ENCODE peak calls at places on chromosome 14, in four cellular contexts. D is fibroblast of mammary gland, R is stomach, V is left lung. G is an unnamed sample.

GRCh38 chr14:86430807-86431206 is 900.9 kb downstream of the FLRT2 start:
- DNase-seq in D (no peak), R (no peak), V (no peak), G (no peak)

GRCh38 chr14:56858422-56858821 is 48.1 kb upstream of the OTX2 start:
- DNase-seq in D (no peak), R (no peak), V (no peak), G (no peak)

GRCh38 chr14:61178226-61179060 is 102.7 kb downstream of the TMEM30B start:
- DNase-seq in D (peak), R (no peak), V (no peak), G (peak)

GRCh38 chr14:21978184-21978998 is 304.8 kb upstream of the OR4E1 start:
- DNase-seq in D (peak), R (peak), V (no peak), G (peak)

GRCh38 chr14:75249251-75249957 is 29.2 kb upstream of the FOS start:
- DNase-seq in D (no peak), R (peak), V (no peak), G (peak)

GRCh38 chr14:85313801-85314207 is 216.1 kb upstream of the FLRT2 start:
- DNase-seq in D (no peak), R (no peak), V (no peak), G (no peak)

GRCh38 chr14:61525293-61526011 is 169.9 kb upstream of the HIF1A start:
- DNase-seq in D (peak), R (peak), V (peak), G (peak)

GRCh38 chr14:22753586-22753985 is 12.9 kb upstream of the OXA1L start:
- DNase-seq in D (peak), R (no peak), V (no peak), G (no peak)

GRCh38 chr14:59829941-59830734 is 40.4 kb downstream of the RTN1 start:
- DNase-seq in D (peak), R (no peak), V (no peak), G (no peak)

GRCh38 chr14:99320105-99320572 is 48.1 kb upstream of the BCL11B start:
- DNase-seq in D (peak), R (peak), V (peak), G (peak)

GRCh38 chr14:56821177-56821576 is 10.9 kb upstream of the OTX2 start:
- DNase-seq in D (no peak), R (no peak), V (no peak), G (no peak)

GRCh38 chr14:67680121-67680602 is 5.7 kb upstream of the VTI1B start:
- DNase-seq in D (peak), R (no peak), V (no peak), G (peak)

GRCh38 chr14:54554401-54554800 is 12.5 kb upstream of the SAMD4A start:
- DNase-seq in D (no peak), R (no peak), V (no peak), G (no peak)

GRCh38 chr14:68393178-68393763 is 399.6 kb downstream of the ZFP36L1 start:
- DNase-seq in D (no peak), R (no peak), V (no peak), G (no peak)

GRCh38 chr14:72451081-72451972 is 442.6 kb downstream of the DPF3 start:
- DNase-seq in D (no peak), R (no peak), V (no peak), G (peak)

GRCh38 chr14:55438066-55438683 is 2.2 kb downstream of the TBPL2 start:
- DNase-seq in D (peak), R (no peak), V (no peak), G (peak)

GRCh38 chr14:73452341-73453191 is 5.8 kb downstream of the NUMB start:
- DNase-seq in D (peak), R (no peak), V (no peak), G (peak)

GRCh38 chr14:60509438-60510253 is 700 bp downstream of the SIX6 start:
- DNase-seq in D (no peak), R (no peak), V (no peak), G (no peak)

GRCh38 chr14:20440465-20440864 is 4.5 kb upstream of the KLHL33 start:
- DNase-seq in D (no peak), R (no peak), V (no peak), G (no peak)

GRCh38 chr14:68787235-68787727 is 5.6 kb downstream of the ZFP36L1 start:
- DNase-seq in D (peak), R (peak), V (no peak), G (peak)

GRCh38 chr14:64234877-64235651 is 59.1 kb downstream of the ESR2 start:
- DNase-seq in D (peak), R (no peak), V (no peak), G (peak)

GRCh38 chr14:54784657-54785056 is 118.0 kb downstream of the GCH1 start:
- DNase-seq in D (no peak), R (no peak), V (no peak), G (no peak)

GRCh38 chr14:35949933-35950332 is 123.8 kb downstream of the BRMS1L start:
- DNase-seq in D (no peak), R (peak), V (no peak), G (no peak)

GRCh38 chr14:90530523-90530922 is 133.7 kb downstream of the CALM1 start:
- DNase-seq in D (no peak), R (no peak), V (no peak), G (no peak)

GRCh38 chr14:29521526-29522137 is 406.0 kb downstream of the PRKD1 start:
- DNase-seq in D (peak), R (no peak), V (no peak), G (peak)

GRCh38 chr14:55102141-55102547 is 26.9 kb upstream of the LGALS3 start:
- DNase-seq in D (peak), R (peak), V (peak), G (peak)

GRCh38 chr14:98564541-98564940 is 707.5 kb downstream of the BCL11B start:
- DNase-seq in D (no peak), R (no peak), V (no peak), G (peak)

GRCh38 chr14:37834275-37834674 is 238.8 kb downstream of the TTC6 start:
- DNase-seq in D (no peak), R (no peak), V (no peak), G (no peak)

GRCh38 chr14:37824936-37825698 is 229.7 kb downstream of the TTC6 start:
- DNase-seq in D (no peak), R (no peak), V (no peak), G (no peak)

GRCh38 chr14:37826869-37827268 is 231.4 kb downstream of the TTC6 start:
- DNase-seq in D (no peak), R (no peak), V (no peak), G (no peak)

DNA sequence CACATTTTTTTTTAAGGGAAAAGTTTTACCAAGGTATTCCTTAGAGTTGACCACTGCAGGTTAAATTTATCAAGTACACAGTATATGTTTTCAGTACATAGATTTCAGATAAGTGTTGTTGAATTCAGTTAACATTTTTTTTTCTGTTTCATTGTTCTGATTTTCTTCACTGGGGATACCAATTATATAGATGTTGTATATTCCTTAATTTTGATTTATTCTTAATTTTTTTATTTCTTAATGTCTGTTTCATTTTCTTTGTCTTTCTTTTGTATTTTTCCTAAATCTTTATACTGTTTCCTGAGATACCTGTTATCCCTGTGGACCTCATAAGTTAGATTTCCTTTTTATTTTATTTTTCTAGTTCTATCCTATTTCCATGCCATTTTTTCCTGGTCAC is 234.8 kb downstream of the TTC6 start:
- DNase-seq in D (no peak), R (no peak), V (no peak), G (no peak)
- TF ChIP-seq CTCF in D (no peak), R (no peak), V (no peak), G (no peak)

DNA sequence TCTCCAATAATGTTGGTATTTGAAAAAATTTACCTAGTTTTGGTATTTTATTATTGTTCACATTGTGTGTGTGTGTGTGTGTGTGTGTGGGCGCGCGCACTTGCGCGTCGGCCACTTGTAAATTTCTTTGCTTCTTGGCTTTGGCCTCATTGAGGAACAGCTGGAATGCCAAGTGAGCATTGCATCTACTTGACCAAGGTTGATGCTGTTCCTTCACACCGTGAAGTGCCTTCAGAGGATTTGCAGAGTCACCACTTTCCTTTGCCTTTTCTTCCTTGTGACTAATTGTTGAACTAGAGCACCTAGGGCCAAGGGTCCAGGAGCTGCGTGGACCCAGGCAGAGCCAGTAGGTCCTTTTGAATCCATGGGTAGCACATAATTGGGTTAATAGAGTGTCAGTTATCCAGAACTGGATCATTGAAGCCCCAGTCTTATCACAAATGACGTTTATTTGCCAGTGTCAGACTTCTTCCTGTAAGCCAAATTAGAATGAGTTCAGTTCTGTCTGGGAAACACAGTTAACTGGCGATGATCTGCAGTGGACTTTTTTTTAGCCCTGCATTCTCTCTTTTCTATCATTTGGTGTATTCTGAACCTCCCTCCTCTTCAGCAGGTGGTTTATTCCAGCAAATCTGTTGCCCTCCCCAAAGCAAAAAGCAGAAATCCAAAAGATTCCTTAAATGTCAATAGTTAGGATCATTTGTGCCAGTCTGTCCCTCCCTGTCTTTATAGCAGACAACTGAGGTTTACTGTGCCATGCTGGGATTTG is 2.6 kb downstream of the PPP2R5C start:
- DNase-seq in D (no peak), R (no peak), V (no peak), G (no peak)
- H3K4me3 ChIP-seq in D (no peak), R (no peak), V (no peak), G (no peak)

GRCh38 chr14:101888182-101888581 is 76.2 kb upstream of the DYNC1H1 start:
- DNase-seq in D (no peak), R (no peak), V (no peak), G (no peak)

GRCh38 chr14:101887219-101887618 is 77.2 kb upstream of the DYNC1H1 start:
- DNase-seq in D (no peak), R (no peak), V (no peak), G (no peak)

GRCh38 chr14:101889366-101889765 is 75.0 kb upstream of the DYNC1H1 start:
- DNase-seq in D (no peak), R (no peak), V (no peak), G (no peak)

GRCh38 chr14:101891471-101891870 is 72.9 kb upstream of the DYNC1H1 start:
- DNase-seq in D (no peak), R (no peak), V (no peak), G (no peak)

DNA sequence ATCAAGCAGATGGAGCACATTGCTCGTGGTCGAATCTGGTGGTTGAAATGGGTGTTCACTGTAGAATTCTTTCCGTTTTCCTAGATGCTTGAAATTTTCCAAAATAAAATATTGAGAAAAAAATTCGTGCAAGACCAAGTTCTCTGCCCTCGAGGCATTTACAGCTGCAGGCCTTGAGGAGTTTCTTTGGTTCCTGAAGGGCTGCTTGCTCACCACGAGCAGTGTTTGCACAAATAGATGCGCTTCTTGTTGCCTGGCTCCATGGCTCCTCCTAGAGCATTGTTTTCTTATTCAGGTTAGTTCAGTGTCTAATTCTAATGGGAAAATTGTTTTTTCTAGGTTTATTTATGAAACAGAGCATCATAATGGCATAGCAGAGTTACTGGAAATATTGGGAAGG is 74.5 kb upstream of the DYNC1H1 start:
- DNase-seq in D (peak), R (no peak), V (no peak), G (no peak)
- TF ChIP-seq CTCF in D (peak), R (no peak), V (no peak), G (peak)

GRCh38 chr14:77139022-77139421 is 2.6 kb downstream of the ZDHHC22 start:
- DNase-seq in D (no peak), R (no peak), V (no peak), G (no peak)
- H3K4me3 ChIP-seq in D (no peak), R (no peak), V (no peak), G (no peak)

DNA sequence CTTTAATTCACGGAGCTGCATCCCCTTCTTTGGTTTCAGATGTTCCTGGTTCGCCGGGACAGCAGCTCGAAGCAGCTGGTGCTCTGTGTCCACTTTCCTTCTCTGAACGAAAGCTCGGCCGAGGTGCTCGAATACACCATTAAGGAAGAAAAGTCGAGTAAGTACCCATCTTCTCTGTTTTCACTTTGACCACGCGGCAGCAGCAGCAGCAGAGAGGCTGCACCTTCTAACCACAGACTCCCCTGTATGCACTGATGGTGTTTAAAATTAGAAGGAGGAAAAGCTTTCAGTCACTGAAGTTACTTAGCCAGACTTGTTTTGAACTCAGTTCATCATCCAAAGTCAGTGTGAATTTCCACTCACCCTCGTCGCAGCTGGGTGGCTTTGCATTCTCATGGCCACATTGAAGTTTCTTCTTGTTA is 63.8 kb downstream of the RIN3 start:
- DNase-seq in D (no peak), R (no peak), V (no peak), G (no peak)
- TF ChIP-seq CTCF in D (no peak), R (no peak), V (no peak), G (no peak)

DNA sequence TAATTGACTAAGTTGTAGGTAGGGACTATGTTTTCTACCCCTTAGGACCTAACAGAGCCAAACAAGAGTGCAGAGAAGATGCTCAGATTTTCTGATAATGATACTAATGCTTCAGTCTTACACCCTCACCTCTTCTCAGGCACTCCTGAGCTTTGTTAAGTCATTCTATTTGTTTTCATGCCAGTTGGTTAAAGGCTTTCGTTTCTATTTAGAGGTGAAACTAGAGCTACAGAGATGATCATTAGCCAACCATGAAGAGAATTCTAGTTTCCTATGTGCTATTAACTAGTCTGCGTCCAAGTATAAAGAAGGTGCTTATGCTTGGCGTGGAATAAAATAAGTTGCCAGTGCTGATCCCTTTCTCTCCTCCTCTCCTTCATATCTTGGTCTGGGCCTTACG is 34.6 kb upstream of the PYGL start:
- DNase-seq in D (no peak), R (no peak), V (no peak), G (no peak)
- H3K4me3 ChIP-seq in D (no peak), R (no peak), V (no peak), G (no peak)

GRCh38 chr14:32249780-32250179 is 46.7 kb upstream of the RNU6-8 start:
- DNase-seq in D (no peak), R (no peak), V (no peak), G (peak)

GRCh38 chr14:32246751-32247150 is 43.7 kb upstream of the RNU6-8 start:
- DNase-seq in D (no peak), R (no peak), V (no peak), G (no peak)

GRCh38 chr14:32244404-32244803 is 41.3 kb upstream of the RNU6-8 start:
- DNase-seq in D (no peak), R (no peak), V (no peak), G (no peak)
- TF ChIP-seq CTCF in D (peak), R (no peak), V (no peak), G (peak)

DNA sequence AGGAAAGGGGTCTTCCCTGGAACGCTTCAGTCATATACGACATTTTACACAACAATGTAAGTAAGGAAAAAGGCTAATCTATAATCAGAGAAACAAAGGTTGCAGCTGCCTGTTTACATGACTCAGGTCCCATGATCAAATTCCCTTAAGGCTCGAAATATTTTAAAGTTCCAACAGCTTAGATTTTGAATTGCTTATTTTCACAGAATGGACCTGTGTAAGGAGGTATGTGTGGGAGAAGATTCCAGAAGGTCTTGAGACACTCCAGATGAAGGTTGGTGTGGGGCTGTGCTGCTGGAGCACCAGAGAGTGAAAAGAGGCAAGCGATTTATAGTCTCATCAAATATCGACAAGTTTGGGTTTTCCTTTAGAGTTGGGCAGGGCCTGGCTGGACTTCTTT is 34.1 kb upstream of the TCL1B start:
- DNase-seq in D (no peak), R (no peak), V (no peak), G (no peak)
- H3K4me3 ChIP-seq in D (no peak), R (no peak), V (no peak), G (no peak)

GRCh38 chr14:103854822-103855733 is 7.7 kb upstream of the PPP1R13B start:
- DNase-seq in D (no peak), R (peak), V (peak), G (peak)
- TF ChIP-seq CTCF in D (no peak), R (no peak), V (no peak), G (peak)